ENCODE peak calls at places on chromosomes 11 and 22, in eight cellular contexts. Q, S, V, E, M, C, P and K are unnamed samples. For H3K4me1 and H3K9me3, the result is how much of the 10 kb centered on the place peaks cover.

GRCh38 chr11:8265681-8266241 is 2.1 kb upstream of the LMO1 start:
- DNase-seq in Q (peak), S (peak), V (peak), E (no peak), M (no peak), C (no peak), P (no peak), K (peak)

GRCh38 chr22:45866398-45867117 is 110.4 kb downstream of the WNT7B start:
- DNase-seq in Q (peak), S (no peak), V (peak), E (no peak), M (no peak), C (no peak), P (no peak), K (peak)

GRCh38 chr22:40376149-40376548 is 5.8 kb downstream of the SGSM3 start:
- DNase-seq in Q (no peak), S (no peak), V (no peak), E (no peak), M (no peak), C (no peak), P (no peak), K (no peak)

GRCh38 chr11:102120437-102120935 is 10.2 kb downstream of the YAP1 start:
- DNase-seq in Q (no peak), S (peak), V (no peak), E (peak), M (no peak), C (peak), P (no peak), K (no peak)

GRCh38 chr11:9606799-9607510 is 33.5 kb downstream of the WEE1 start:
- DNase-seq in Q (peak), S (no peak), V (peak), E (peak), M (peak), C (no peak), P (no peak), K (no peak)

GRCh38 chr11:95516786-95517185 is 272.8 kb downstream of the FAM76B start:
- DNase-seq in Q (no peak), S (peak), V (no peak), E (peak), M (no peak), C (peak), P (no peak), K (no peak)

GRCh38 chr22:44924098-44924497 is 85.7 kb downstream of the PHF21B start:
- DNase-seq in Q (peak), S (no peak), V (no peak), E (no peak), M (no peak), C (no peak), P (no peak), K (peak)

GRCh38 chr11:76151561-76152085 is 54.7 kb downstream of the WNT11 start:
- DNase-seq in Q (no peak), S (no peak), V (no peak), E (no peak), M (no peak), C (no peak), P (no peak), K (no peak)

GRCh38 chr11:92698742-92699141 is 270.7 kb upstream of the MTNR1B start:
- DNase-seq in Q (no peak), S (no peak), V (no peak), E (no peak), M (no peak), C (no peak), P (no peak), K (no peak)

GRCh38 chr11:92696076-92696475 is 273.4 kb upstream of the MTNR1B start:
- DNase-seq in Q (no peak), S (no peak), V (no peak), E (peak), M (no peak), C (no peak), P (no peak), K (no peak)

GRCh38 chr11:92702037-92702436 is 267.4 kb upstream of the MTNR1B start:
- DNase-seq in Q (no peak), S (peak), V (no peak), E (peak), M (no peak), C (peak), P (no peak), K (no peak)

GRCh38 chr11:92693146-92693545 is 276.3 kb upstream of the MTNR1B start:
- DNase-seq in Q (no peak), S (peak), V (no peak), E (peak), M (no peak), C (peak), P (no peak), K (no peak)

GRCh38 chr11:92697461-92698314 is 271.8 kb upstream of the MTNR1B start:
- DNase-seq in Q (no peak), S (peak), V (no peak), E (peak), M (no peak), C (peak), P (no peak), K (no peak)
- H3K9ac ChIP-seq in Q (no peak), S (peak), V (no peak), E (no peak), M (no peak), C (no peak), P (no peak), K (no peak)

GRCh38 chr11:2348986-2349385 is 28.1 kb upstream of the CD81 start:
- DNase-seq in Q (no peak), S (peak), V (no peak), E (peak), M (no peak), C (peak), P (no peak), K (no peak)
- H3K4me1 ChIP-seq in Q (under half), S (under half), V (under half), E (under half), M (under half), C (under half), P (under half), K (under half)

DNA sequence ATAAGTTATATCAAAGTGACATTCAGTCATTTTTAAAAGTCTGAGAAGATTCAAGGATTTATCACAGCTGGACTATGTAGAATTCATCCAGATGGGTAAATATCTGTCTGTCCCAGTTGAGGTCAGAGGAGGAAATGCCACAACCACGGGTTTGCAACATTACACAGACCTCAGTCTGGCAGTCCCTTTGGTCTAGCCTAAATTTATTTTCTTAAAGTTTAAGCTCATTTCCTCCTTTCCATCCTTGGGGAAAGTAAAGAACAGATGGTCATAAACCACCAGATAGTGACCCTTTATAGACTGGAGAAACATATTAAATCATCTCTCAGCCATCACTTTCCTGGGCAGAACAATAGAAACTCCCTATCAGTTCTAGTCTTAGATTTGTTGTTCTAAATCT is 238.4 kb upstream of the DDI1 start:
- DNase-seq in Q (no peak), S (peak), V (no peak), E (no peak), M (no peak), C (peak), P (peak), K (no peak)
- H3K9me3 ChIP-seq in Q (under half), S (under half), V (under half), E (under half), M (under half), C (under half), P (under half), K (under half)

GRCh38 chr11:2379471-2380174 is 2.5 kb downstream of the CD81 start:
- DNase-seq in Q (no peak), S (peak), V (no peak), E (no peak), M (no peak), C (no peak), P (no peak), K (peak)
- H3K9ac ChIP-seq in Q (no peak), S (peak), V (no peak), E (no peak), M (peak), C (peak), P (no peak), K (peak)

GRCh38 chr11:6734616-6735015 is 37.2 kb downstream of the OR2AG2 start:
- DNase-seq in Q (no peak), S (no peak), V (no peak), E (no peak), M (no peak), C (no peak), P (no peak), K (no peak)
- H3K4me1 ChIP-seq in Q (under half), S (under half), V (under half), E (under half), M (under half), C (under half), P (under half), K (under half)

GRCh38 chr22:48758021-48758561 is 1069.6 kb downstream of the BRD1 start:
- DNase-seq in Q (peak), S (no peak), V (peak), E (no peak), M (no peak), C (no peak), P (no peak), K (no peak)

GRCh38 chr22:48755332-48755949 is 1072.2 kb downstream of the BRD1 start:
- DNase-seq in Q (peak), S (no peak), V (no peak), E (no peak), M (no peak), C (no peak), P (no peak), K (no peak)

GRCh38 chr22:48754611-48755331 is 1072.9 kb downstream of the BRD1 start:
- DNase-seq in Q (peak), S (no peak), V (no peak), E (no peak), M (no peak), C (no peak), P (no peak), K (no peak)

GRCh38 chr22:48757581-48757980 is 1070.1 kb downstream of the BRD1 start:
- DNase-seq in Q (peak), S (no peak), V (peak), E (no peak), M (no peak), C (no peak), P (no peak), K (peak)

GRCh38 chr22:48756146-48757111 is 1071.2 kb downstream of the BRD1 start:
- DNase-seq in Q (peak), S (no peak), V (no peak), E (no peak), M (no peak), C (no peak), P (no peak), K (no peak)
- H3K9me3 ChIP-seq in Q (under half), S (under half), V (under half), E (under half), M (under half), C (half or more), P (under half), K (under half)

DNA sequence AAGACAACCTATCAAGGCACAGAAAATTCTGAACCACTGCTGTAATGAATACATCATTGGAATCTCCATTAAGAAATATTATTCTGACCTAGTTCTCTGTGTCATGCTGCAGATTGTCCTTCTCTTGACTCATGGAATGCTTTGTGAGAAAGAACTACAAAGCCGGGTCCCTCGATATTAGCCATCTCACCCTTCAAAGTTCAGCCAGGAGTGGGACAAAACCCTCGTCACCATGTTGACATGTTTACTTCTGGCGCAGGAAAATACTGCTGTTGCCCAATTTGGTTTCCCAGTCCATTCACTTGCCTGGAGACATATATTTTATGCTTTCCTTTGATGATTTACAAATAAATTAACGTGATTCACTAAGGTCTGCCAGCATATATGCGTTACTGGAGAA is 10.9 kb upstream of the WT1 start:
- DNase-seq in Q (no peak), S (no peak), V (no peak), E (no peak), M (no peak), C (no peak), P (no peak), K (no peak)
- H3K9ac ChIP-seq in Q (no peak), S (no peak), V (no peak), E (no peak), M (no peak), C (no peak), P (no peak), K (no peak)